ENCODE peak calls at places on chromosome 18, in eight cellular contexts. T, X, Q, L, S, P, F and G are unnamed samples.

GRCh38 chr18:6724331-6724730 is 5.2 kb upstream of the ARHGAP28 start:
- DNase-seq in T (no peak), X (no peak), Q (no peak), L (no peak), S (no peak), P (no peak), F (no peak), G (no peak)

GRCh38 chr18:8944871-8945245 is 157.6 kb upstream of the NDUFV2 start:
- DNase-seq in T (no peak), X (no peak), Q (no peak), L (no peak), S (no peak), P (no peak), F (no peak), G (no peak)

GRCh38 chr18:34884456-34884855 is 156.8 kb upstream of the MAPRE2 start:
- DNase-seq in T (no peak), X (no peak), Q (no peak), L (no peak), S (no peak), P (no peak), F (no peak), G (no peak)

GRCh38 chr18:10928971-10929373 is 220.4 kb downstream of the PIEZO2 start:
- DNase-seq in T (no peak), X (no peak), Q (no peak), L (no peak), S (no peak), P (no peak), F (no peak), G (no peak)

GRCh38 chr18:61882296-61883004 is 10.4 kb downstream of the RNF152 start:
- DNase-seq in T (no peak), X (no peak), Q (no peak), L (no peak), S (no peak), P (no peak), F (peak), G (no peak)

GRCh38 chr18:2881490-2882195 is 34.8 kb downstream of the EMILIN2 start:
- DNase-seq in T (no peak), X (peak), Q (peak), L (peak), S (peak), P (no peak), F (no peak), G (peak)

GRCh38 chr18:40159141-40160017 is 1795.7 kb upstream of the PIK3C3 start:
- DNase-seq in T (no peak), X (no peak), Q (no peak), L (no peak), S (no peak), P (no peak), F (peak), G (no peak)

GRCh38 chr18:69161383-69162028 is 239.2 kb upstream of the DOK6 start:
- DNase-seq in T (no peak), X (no peak), Q (no peak), L (peak), S (no peak), P (no peak), F (no peak), G (no peak)

GRCh38 chr18:30455741-30456140 is 586.8 kb downstream of the DSC3 start:
- DNase-seq in T (no peak), X (no peak), Q (no peak), L (no peak), S (no peak), P (no peak), F (no peak), G (no peak)

GRCh38 chr18:51082571-51083264 is 52.7 kb downstream of the SMAD4 start:
- DNase-seq in T (peak), X (no peak), Q (no peak), L (no peak), S (no peak), P (no peak), F (no peak), G (no peak)

GRCh38 chr18:48711651-48712486 is 173.0 kb downstream of the CTIF start:
- DNase-seq in T (peak), X (peak), Q (peak), L (no peak), S (no peak), P (no peak), F (peak), G (peak)

GRCh38 chr18:9466127-9466526 is 9.2 kb upstream of the RALBP1 start:
- DNase-seq in T (no peak), X (no peak), Q (no peak), L (no peak), S (no peak), P (no peak), F (no peak), G (no peak)

GRCh38 chr18:23331091-23331920 is 121.8 kb upstream of the RIOK3 start:
- DNase-seq in T (peak), X (no peak), Q (no peak), L (peak), S (no peak), P (no peak), F (no peak), G (no peak)

GRCh38 chr18:54529444-54529843 is 61.6 kb upstream of the DYNAP start:
- DNase-seq in T (no peak), X (no peak), Q (no peak), L (no peak), S (no peak), P (no peak), F (no peak), G (no peak)

GRCh38 chr18:79394438-79395307 is 1.1 kb upstream of the NFATC1 start:
- DNase-seq in T (no peak), X (peak), Q (peak), L (peak), S (peak), P (no peak), F (no peak), G (no peak)

GRCh38 chr18:55106466-55106865 is 147.2 kb upstream of the CCDC68 start:
- DNase-seq in T (no peak), X (no peak), Q (no peak), L (no peak), S (no peak), P (no peak), F (no peak), G (no peak)

GRCh38 chr18:59218018-59218417 is 1.9 kb upstream of the GRP start:
- DNase-seq in T (no peak), X (no peak), Q (no peak), L (no peak), S (no peak), P (no peak), F (no peak), G (no peak)

DNA sequence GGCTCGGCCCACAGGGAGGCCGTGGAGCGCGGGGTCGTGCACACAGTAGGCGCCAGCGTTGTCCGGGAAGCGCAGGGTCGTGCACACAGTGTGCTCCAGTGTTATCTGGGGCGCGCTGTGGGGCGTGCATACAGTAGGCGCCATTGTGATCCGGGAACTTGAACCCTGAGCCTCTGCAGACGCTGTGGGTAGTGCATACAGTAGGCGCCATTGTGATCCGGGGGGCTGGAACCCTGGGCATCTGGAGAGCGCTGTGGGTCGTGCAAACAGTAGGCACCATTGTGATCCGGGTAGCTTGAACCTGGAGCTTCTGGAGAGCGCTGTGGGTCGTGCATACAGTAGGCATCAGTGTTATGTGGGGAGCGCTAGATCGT is 796 bp downstream of the ZNF236 start:
- DNase-seq in T (no peak), X (peak), Q (peak), L (peak), S (peak), P (no peak), F (no peak), G (no peak)
- H3K27ac ChIP-seq in T (no peak), X (peak), Q (peak), L (peak), S (peak), P (peak), F (peak), G (peak)

GRCh38 chr18:36296591-36297418 is 708 bp upstream of the FHOD3 start:
- DNase-seq in T (peak), X (peak), Q (peak), L (peak), S (no peak), P (no peak), F (peak), G (no peak)
- TF ChIP-seq CTCF in T (peak), X (peak), Q (peak), L (peak), S (no peak), P (no peak), F (peak), G (peak)

GRCh38 chr18:43774497-43774896 is 497.2 kb upstream of the SYT4 start:
- DNase-seq in T (no peak), X (no peak), Q (no peak), L (no peak), S (no peak), P (no peak), F (no peak), G (no peak)

GRCh38 chr18:43772907-43773306 is 495.6 kb upstream of the SYT4 start:
- DNase-seq in T (no peak), X (no peak), Q (peak), L (no peak), S (no peak), P (no peak), F (no peak), G (no peak)
- H3K4me3 ChIP-seq in T (no peak), X (no peak), Q (no peak), L (no peak), S (no peak), P (no peak), F (no peak), G (no peak)

GRCh38 chr18:12963069-12963468 is 15.3 kb downstream of the SEH1L start:
- DNase-seq in T (no peak), X (no peak), Q (no peak), L (no peak), S (no peak), P (no peak), F (no peak), G (no peak)

GRCh38 chr18:12973562-12974213 is 17.5 kb upstream of the CEP192 start:
- DNase-seq in T (no peak), X (no peak), Q (no peak), L (no peak), S (no peak), P (no peak), F (no peak), G (no peak)

GRCh38 chr18:12968115-12968514 is 20.3 kb downstream of the SEH1L start:
- DNase-seq in T (no peak), X (no peak), Q (no peak), L (no peak), S (no peak), P (no peak), F (no peak), G (no peak)

DNA sequence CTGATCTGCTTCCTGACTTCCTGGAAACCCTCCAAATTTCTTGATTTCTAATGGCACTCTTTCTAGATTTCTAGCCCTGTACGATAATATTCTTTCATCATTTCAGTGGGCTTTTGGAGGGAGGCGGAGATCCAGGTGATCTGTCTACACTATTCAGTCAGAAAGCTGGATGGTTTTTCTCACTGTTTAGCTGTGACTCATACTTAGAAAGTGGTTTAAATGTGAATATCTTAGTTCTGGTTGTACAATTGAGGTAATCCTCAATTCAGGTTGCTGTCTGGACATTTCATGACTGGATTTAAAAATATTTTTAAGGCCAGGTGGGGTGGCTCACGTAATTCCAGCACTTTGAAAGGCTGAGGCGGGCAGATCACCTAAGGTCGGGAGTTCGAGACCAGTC is 20.8 kb downstream of the SEH1L start:
- DNase-seq in T (no peak), X (no peak), Q (no peak), L (no peak), S (no peak), P (no peak), F (no peak), G (no peak)
- H3K27ac ChIP-seq in T (no peak), X (no peak), Q (no peak), L (no peak), S (no peak), P (no peak), F (no peak), G (no peak)

GRCh38 chr18:52999633-53000032 is 659.6 kb downstream of the DCC start:
- DNase-seq in T (no peak), X (no peak), Q (no peak), L (no peak), S (no peak), P (no peak), F (no peak), G (no peak)

GRCh38 chr18:53004798-53005197 is 664.8 kb downstream of the DCC start:
- DNase-seq in T (no peak), X (no peak), Q (no peak), L (no peak), S (no peak), P (no peak), F (no peak), G (no peak)
- TF ChIP-seq CTCF in T (no peak), X (no peak), Q (no peak), L (no peak), S (no peak), P (no peak), F (no peak), G (no peak)